ENCODE peak calls at places on chromosomes 3 and 15, in five cellular contexts. One of them, this sample, is unnamed. For H3K9me3, the result is how much of the 10 kb centered on the place peaks cover.

GRCh38 chr3:194346621-194347020 is 4.5 kb downstream of the CPN2 start:
- DNase-seq in left ventricle myocardium inferior: no peak
- DNase-seq in effector memory CD4-positive, alpha-beta T cell: no peak
- DNase-seq in heart left ventricle: no peak
- DNase-seq in OCI-LY7: no peak
- DNase-seq in this sample: no peak

GRCh38 chr3:130528120-130528519 is 11.1 kb downstream of the COL6A6 start:
- DNase-seq in left ventricle myocardium inferior: no peak
- DNase-seq in effector memory CD4-positive, alpha-beta T cell: no peak
- DNase-seq in heart left ventricle: no peak
- DNase-seq in OCI-LY7: no peak
- DNase-seq in this sample: no peak

GRCh38 chr3:60025071-60026055 is 975.5 kb upstream of the CFAP20DC start:
- DNase-seq in left ventricle myocardium inferior: no peak
- DNase-seq in effector memory CD4-positive, alpha-beta T cell: no peak
- DNase-seq in heart left ventricle: no peak
- DNase-seq in OCI-LY7: no peak
- DNase-seq in this sample: no peak

GRCh38 chr3:46831316-46831715 is 31.9 kb downstream of the MYL3 start:
- DNase-seq in left ventricle myocardium inferior: no peak
- DNase-seq in effector memory CD4-positive, alpha-beta T cell: no peak
- DNase-seq in heart left ventricle: no peak
- DNase-seq in OCI-LY7: no peak
- DNase-seq in this sample: no peak

GRCh38 chr3:10601857-10602230 is 96.5 kb upstream of the ATP2B2 start:
- DNase-seq in left ventricle myocardium inferior: no peak
- DNase-seq in effector memory CD4-positive, alpha-beta T cell: no peak
- DNase-seq in heart left ventricle: no peak
- DNase-seq in OCI-LY7: no peak
- DNase-seq in this sample: no peak

GRCh38 chr3:72665701-72666443 is 182.4 kb downstream of the SHQ1 start:
- DNase-seq in left ventricle myocardium inferior: no peak
- DNase-seq in effector memory CD4-positive, alpha-beta T cell: peak
- DNase-seq in heart left ventricle: no peak
- DNase-seq in OCI-LY7: peak
- DNase-seq in this sample: peak

GRCh38 chr3:27431116-27431515 is 53.1 kb downstream of the SLC4A7 start:
- DNase-seq in left ventricle myocardium inferior: no peak
- DNase-seq in effector memory CD4-positive, alpha-beta T cell: no peak
- DNase-seq in heart left ventricle: no peak
- DNase-seq in OCI-LY7: no peak
- DNase-seq in this sample: no peak

GRCh38 chr3:923161-923910 is 169.5 kb upstream of the CNTN6 start:
- DNase-seq in left ventricle myocardium inferior: no peak
- DNase-seq in effector memory CD4-positive, alpha-beta T cell: no peak
- DNase-seq in heart left ventricle: no peak
- DNase-seq in OCI-LY7: no peak
- DNase-seq in this sample: no peak

GRCh38 chr3:129984124-129984523 is 9.6 kb downstream of the TRH start:
- DNase-seq in left ventricle myocardium inferior: no peak
- DNase-seq in effector memory CD4-positive, alpha-beta T cell: no peak
- DNase-seq in heart left ventricle: no peak
- DNase-seq in OCI-LY7: no peak
- DNase-seq in this sample: no peak

GRCh38 chr3:72664171-72664570 is 184.1 kb downstream of the SHQ1 start:
- DNase-seq in left ventricle myocardium inferior: no peak
- DNase-seq in effector memory CD4-positive, alpha-beta T cell: no peak
- DNase-seq in heart left ventricle: no peak
- DNase-seq in OCI-LY7: no peak
- DNase-seq in this sample: no peak

GRCh38 chr15:74780983-74781672 is 752 bp upstream of the CSK start:
- DNase-seq in left ventricle myocardium inferior: no peak
- DNase-seq in effector memory CD4-positive, alpha-beta T cell: no peak
- DNase-seq in heart left ventricle: no peak
- DNase-seq in OCI-LY7: peak
- DNase-seq in this sample: no peak

GRCh38 chr15:80803580-80804525 is 24.7 kb downstream of the CEMIP start:
- DNase-seq in left ventricle myocardium inferior: no peak
- DNase-seq in effector memory CD4-positive, alpha-beta T cell: no peak
- DNase-seq in heart left ventricle: no peak
- DNase-seq in OCI-LY7: no peak
- DNase-seq in this sample: no peak

GRCh38 chr3:119580148-119580760 is 962 bp downstream of the ADPRH start:
- DNase-seq in left ventricle myocardium inferior: peak
- DNase-seq in effector memory CD4-positive, alpha-beta T cell: no peak
- DNase-seq in heart left ventricle: no peak
- DNase-seq in OCI-LY7: peak
- DNase-seq in this sample: no peak

GRCh38 chr3:157618075-157618760 is 115.0 kb upstream of the VEPH1 start:
- DNase-seq in left ventricle myocardium inferior: no peak
- DNase-seq in effector memory CD4-positive, alpha-beta T cell: no peak
- DNase-seq in heart left ventricle: no peak
- DNase-seq in OCI-LY7: peak
- DNase-seq in this sample: no peak

GRCh38 chr15:64634576-64635485 is 140.6 kb downstream of the RBPMS2 start:
- DNase-seq in left ventricle myocardium inferior: no peak
- DNase-seq in effector memory CD4-positive, alpha-beta T cell: no peak
- DNase-seq in heart left ventricle: no peak
- DNase-seq in OCI-LY7: no peak
- DNase-seq in this sample: no peak

GRCh38 chr3:27166888-27167287 is 202.3 kb downstream of the NEK10 start:
- DNase-seq in left ventricle myocardium inferior: no peak
- DNase-seq in effector memory CD4-positive, alpha-beta T cell: no peak
- DNase-seq in heart left ventricle: no peak
- DNase-seq in OCI-LY7: no peak
- DNase-seq in this sample: no peak

GRCh38 chr15:64099379-64099778 is 3.6 kb downstream of the SNX1 start:
- DNase-seq in left ventricle myocardium inferior: no peak
- DNase-seq in effector memory CD4-positive, alpha-beta T cell: no peak
- DNase-seq in heart left ventricle: no peak
- DNase-seq in OCI-LY7: no peak
- DNase-seq in this sample: no peak

GRCh38 chr15:48680841-48681240 is 35.3 kb upstream of the FBN1 start:
- DNase-seq in left ventricle myocardium inferior: no peak
- DNase-seq in effector memory CD4-positive, alpha-beta T cell: no peak
- DNase-seq in heart left ventricle: no peak
- DNase-seq in OCI-LY7: no peak
- DNase-seq in this sample: no peak

GRCh38 chr3:135567223-135567622 is 398.3 kb upstream of the PPP2R3A start:
- DNase-seq in left ventricle myocardium inferior: no peak
- DNase-seq in effector memory CD4-positive, alpha-beta T cell: no peak
- DNase-seq in heart left ventricle: no peak
- DNase-seq in OCI-LY7: no peak
- DNase-seq in this sample: no peak

GRCh38 chr3:52196977-52197376 is 983 bp upstream of the ALAS1 start:
- DNase-seq in left ventricle myocardium inferior: peak
- DNase-seq in effector memory CD4-positive, alpha-beta T cell: no peak
- DNase-seq in heart left ventricle: no peak
- DNase-seq in OCI-LY7: no peak
- DNase-seq in this sample: no peak

GRCh38 chr3:46897031-46897430 is 19.5 kb downstream of the PTH1R start:
- DNase-seq in left ventricle myocardium inferior: peak
- DNase-seq in effector memory CD4-positive, alpha-beta T cell: no peak
- DNase-seq in heart left ventricle: no peak
- DNase-seq in OCI-LY7: no peak
- DNase-seq in this sample: no peak

GRCh38 chr15:61447981-61448380 is 218.9 kb upstream of the RORA start:
- DNase-seq in left ventricle myocardium inferior: no peak
- DNase-seq in effector memory CD4-positive, alpha-beta T cell: no peak
- DNase-seq in heart left ventricle: no peak
- DNase-seq in OCI-LY7: no peak
- DNase-seq in this sample: no peak

GRCh38 chr15:28935316-28935715 is 49.5 kb downstream of the APBA2 start:
- DNase-seq in left ventricle myocardium inferior: no peak
- DNase-seq in effector memory CD4-positive, alpha-beta T cell: no peak
- DNase-seq in heart left ventricle: no peak
- DNase-seq in OCI-LY7: peak
- DNase-seq in this sample: no peak
- H3K9me3 ChIP-seq in left ventricle myocardium inferior: under half
- H3K9me3 ChIP-seq in effector memory CD4-positive, alpha-beta T cell: under half
- H3K9me3 ChIP-seq in heart left ventricle: under half
- H3K9me3 ChIP-seq in OCI-LY7: under half
- H3K9me3 ChIP-seq in this sample: under half

GRCh38 chr3:196774845-196775422 is 35.3 kb downstream of the PAK2 start:
- DNase-seq in left ventricle myocardium inferior: no peak
- DNase-seq in effector memory CD4-positive, alpha-beta T cell: no peak
- DNase-seq in heart left ventricle: no peak
- DNase-seq in OCI-LY7: no peak
- DNase-seq in this sample: no peak

GRCh38 chr3:196778755-196779154 is 39.1 kb downstream of the PAK2 start:
- DNase-seq in left ventricle myocardium inferior: no peak
- DNase-seq in effector memory CD4-positive, alpha-beta T cell: no peak
- DNase-seq in heart left ventricle: no peak
- DNase-seq in OCI-LY7: no peak
- DNase-seq in this sample: no peak

GRCh38 chr3:196772897-196773296 is 33.2 kb downstream of the PAK2 start:
- DNase-seq in left ventricle myocardium inferior: no peak
- DNase-seq in effector memory CD4-positive, alpha-beta T cell: no peak
- DNase-seq in heart left ventricle: no peak
- DNase-seq in OCI-LY7: no peak
- DNase-seq in this sample: no peak

GRCh38 chr3:196774191-196774820 is 34.6 kb downstream of the PAK2 start:
- DNase-seq in left ventricle myocardium inferior: no peak
- DNase-seq in effector memory CD4-positive, alpha-beta T cell: no peak
- DNase-seq in heart left ventricle: no peak
- DNase-seq in OCI-LY7: no peak
- DNase-seq in this sample: no peak

GRCh38 chr3:196775938-196776337 is 36.3 kb downstream of the PAK2 start:
- DNase-seq in left ventricle myocardium inferior: no peak
- DNase-seq in effector memory CD4-positive, alpha-beta T cell: no peak
- DNase-seq in heart left ventricle: no peak
- DNase-seq in OCI-LY7: no peak
- DNase-seq in this sample: no peak
- H3K9me3 ChIP-seq in left ventricle myocardium inferior: under half
- H3K9me3 ChIP-seq in effector memory CD4-positive, alpha-beta T cell: under half
- H3K9me3 ChIP-seq in heart left ventricle: under half
- H3K9me3 ChIP-seq in OCI-LY7: under half
- H3K9me3 ChIP-seq in this sample: under half

GRCh38 chr15:47516576-47517371 is 200.5 kb upstream of the SEMA6D start:
- DNase-seq in left ventricle myocardium inferior: no peak
- DNase-seq in effector memory CD4-positive, alpha-beta T cell: no peak
- DNase-seq in heart left ventricle: no peak
- DNase-seq in OCI-LY7: no peak
- DNase-seq in this sample: no peak
- H3K9me3 ChIP-seq in left ventricle myocardium inferior: under half
- H3K9me3 ChIP-seq in effector memory CD4-positive, alpha-beta T cell: under half
- H3K9me3 ChIP-seq in heart left ventricle: under half
- H3K9me3 ChIP-seq in OCI-LY7: under half
- H3K9me3 ChIP-seq in this sample: under half

DNA sequence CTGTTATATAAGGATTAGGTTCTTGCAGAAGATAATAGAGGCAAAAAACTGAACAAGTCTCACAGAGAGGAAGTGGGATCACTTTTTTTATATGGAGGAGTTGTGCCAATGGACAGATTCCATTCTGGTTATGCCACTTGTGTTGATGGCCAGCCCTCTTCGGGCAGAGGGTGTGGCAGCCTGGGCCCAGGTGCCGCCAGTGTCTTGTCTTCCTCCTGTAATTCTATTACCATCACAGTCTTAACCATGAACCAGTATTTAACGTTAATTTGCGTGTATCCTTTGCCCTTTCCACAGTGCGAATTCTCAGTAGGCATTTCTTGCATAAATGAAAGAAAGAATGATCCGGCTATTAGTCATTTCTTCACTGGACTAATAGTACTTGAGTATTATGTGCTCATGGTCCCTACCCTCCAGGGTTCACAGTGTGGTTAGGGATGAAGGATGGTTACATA is 7.0 kb upstream of the USP4 start:
- DNase-seq in left ventricle myocardium inferior: no peak
- DNase-seq in effector memory CD4-positive, alpha-beta T cell: no peak
- DNase-seq in heart left ventricle: no peak
- DNase-seq in OCI-LY7: no peak
- DNase-seq in this sample: no peak
- H3K9me3 ChIP-seq in left ventricle myocardium inferior: under half
- H3K9me3 ChIP-seq in effector memory CD4-positive, alpha-beta T cell: under half
- H3K9me3 ChIP-seq in heart left ventricle: under half
- H3K9me3 ChIP-seq in OCI-LY7: under half
- H3K9me3 ChIP-seq in this sample: under half

GRCh38 chr3:189160519-189161309 is 11.1 kb upstream of the TPRG1 start:
- DNase-seq in left ventricle myocardium inferior: no peak
- DNase-seq in effector memory CD4-positive, alpha-beta T cell: no peak
- DNase-seq in heart left ventricle: no peak
- DNase-seq in OCI-LY7: no peak
- DNase-seq in this sample: no peak

GRCh38 chr3:189157232-189158007 is 14.4 kb upstream of the TPRG1 start:
- DNase-seq in left ventricle myocardium inferior: no peak
- DNase-seq in effector memory CD4-positive, alpha-beta T cell: no peak
- DNase-seq in heart left ventricle: no peak
- DNase-seq in OCI-LY7: no peak
- DNase-seq in this sample: no peak

GRCh38 chr3:189158034-189158433 is 13.7 kb upstream of the TPRG1 start:
- DNase-seq in left ventricle myocardium inferior: no peak
- DNase-seq in effector memory CD4-positive, alpha-beta T cell: no peak
- DNase-seq in heart left ventricle: no peak
- DNase-seq in OCI-LY7: no peak
- DNase-seq in this sample: no peak
- H3K9me3 ChIP-seq in left ventricle myocardium inferior: under half
- H3K9me3 ChIP-seq in effector memory CD4-positive, alpha-beta T cell: under half
- H3K9me3 ChIP-seq in heart left ventricle: under half
- H3K9me3 ChIP-seq in OCI-LY7: under half
- H3K9me3 ChIP-seq in this sample: under half